ENCODE peak calls at places on chromosomes 6 and 20, in seven cellular contexts. One of them, this sample, is unnamed.
A peak's percentile ranks its signal among the peaks of the same experiment; 100 is the strongest.

GRCh38 chr6:87078983-87079616 is 15.8 kb downstream of the CGA start:
- DNase-seq in OCI-LY7: peak; percentile 69
- DNase-seq in K562: peak; percentile 75
- DNase-seq in IMR-90: peak; percentile 63
- DNase-seq in PC-3: peak; percentile 60
- DNase-seq in HepG2: peak; percentile 71
- DNase-seq in MM.1S: peak; percentile 68
- DNase-seq in this sample: peak; percentile 65

GRCh38 chr6:101779051-101779844 is 385.7 kb downstream of the GRIK2 start:
- DNase-seq in OCI-LY7: no peak
- DNase-seq in K562: no peak
- DNase-seq in IMR-90: peak; percentile 52
- DNase-seq in PC-3: peak; percentile 13
- DNase-seq in HepG2: no peak
- DNase-seq in MM.1S: no peak
- DNase-seq in this sample: peak; percentile 63

GRCh38 chr6:107115695-107116327 is 496 bp upstream of the BEND3 start:
- DNase-seq in OCI-LY7: no peak
- DNase-seq in K562: peak; percentile 66
- DNase-seq in IMR-90: no peak
- DNase-seq in PC-3: peak; percentile 41
- DNase-seq in HepG2: peak; percentile 68
- DNase-seq in MM.1S: peak; percentile 58
- DNase-seq in this sample: peak; percentile 67

GRCh38 chr6:36131517-36132220 is 1.4 kb downstream of the MAPK13 start:
- DNase-seq in OCI-LY7: peak; percentile 62
- DNase-seq in K562: peak; percentile 47
- DNase-seq in IMR-90: peak; percentile 80
- DNase-seq in PC-3: peak; percentile 51
- DNase-seq in HepG2: peak; percentile 84
- DNase-seq in MM.1S: peak; percentile 86
- DNase-seq in this sample: peak; percentile 69

GRCh38 chr20:58390659-58391035 is 1.6 kb downstream of the VAPB start:
- DNase-seq in OCI-LY7: no peak
- DNase-seq in K562: no peak
- DNase-seq in IMR-90: no peak
- DNase-seq in PC-3: no peak
- DNase-seq in HepG2: no peak
- DNase-seq in MM.1S: no peak
- DNase-seq in this sample: no peak

GRCh38 chr20:48791666-48792071 is 36.1 kb downstream of the PREX1 start:
- DNase-seq in OCI-LY7: no peak
- DNase-seq in K562: no peak
- DNase-seq in IMR-90: peak; percentile 32
- DNase-seq in PC-3: peak; percentile 52
- DNase-seq in HepG2: no peak
- DNase-seq in MM.1S: no peak
- DNase-seq in this sample: peak; percentile 80

GRCh38 chr6:165984743-165985142 is 182.9 kb downstream of the TBXT start:
- DNase-seq in OCI-LY7: no peak
- DNase-seq in K562: no peak
- DNase-seq in IMR-90: no peak
- DNase-seq in PC-3: no peak
- DNase-seq in HepG2: no peak
- DNase-seq in MM.1S: no peak
- DNase-seq in this sample: no peak

GRCh38 chr6:40376113-40376650 is 211.0 kb downstream of the LRFN2 start:
- DNase-seq in OCI-LY7: no peak
- DNase-seq in K562: no peak
- DNase-seq in IMR-90: no peak
- DNase-seq in PC-3: no peak
- DNase-seq in HepG2: no peak
- DNase-seq in MM.1S: no peak
- DNase-seq in this sample: no peak

GRCh38 chr6:41643899-41644269 is 5.6 kb downstream of the MDFI start:
- DNase-seq in OCI-LY7: no peak
- DNase-seq in K562: no peak
- DNase-seq in IMR-90: no peak
- DNase-seq in PC-3: no peak
- DNase-seq in HepG2: no peak
- DNase-seq in MM.1S: no peak
- DNase-seq in this sample: no peak

GRCh38 chr6:130676077-130676772 is 151.0 kb upstream of the SMLR1 start:
- DNase-seq in OCI-LY7: no peak
- DNase-seq in K562: no peak
- DNase-seq in IMR-90: no peak
- DNase-seq in PC-3: no peak
- DNase-seq in HepG2: no peak
- DNase-seq in MM.1S: no peak
- DNase-seq in this sample: no peak

GRCh38 chr6:170096191-170096802 is 194.6 kb downstream of the DLL1 start:
- DNase-seq in OCI-LY7: no peak
- DNase-seq in K562: no peak
- DNase-seq in IMR-90: no peak
- DNase-seq in PC-3: no peak
- DNase-seq in HepG2: no peak
- DNase-seq in MM.1S: no peak
- DNase-seq in this sample: peak; percentile 14

GRCh38 chr6:100116409-100117194 is 122.6 kb upstream of the MCHR2 start:
- DNase-seq in OCI-LY7: peak; percentile 44
- DNase-seq in K562: peak; percentile 29
- DNase-seq in IMR-90: peak; percentile 76
- DNase-seq in PC-3: peak; percentile 79
- DNase-seq in HepG2: peak; percentile 43
- DNase-seq in MM.1S: peak; percentile 56
- DNase-seq in this sample: peak; percentile 78

GRCh38 chr20:3541887-3542721 is 71.3 kb downstream of the ATRN start:
- DNase-seq in OCI-LY7: no peak
- DNase-seq in K562: no peak
- DNase-seq in IMR-90: no peak
- DNase-seq in PC-3: no peak
- DNase-seq in HepG2: peak; percentile 98
- DNase-seq in MM.1S: no peak
- DNase-seq in this sample: no peak

GRCh38 chr6:57432162-57432561 is 114.7 kb downstream of the PRIM2 start:
- DNase-seq in OCI-LY7: no peak
- DNase-seq in K562: no peak
- DNase-seq in IMR-90: peak; percentile 82
- DNase-seq in PC-3: no peak
- DNase-seq in HepG2: peak; percentile 3
- DNase-seq in MM.1S: no peak
- DNase-seq in this sample: peak; percentile 73

GRCh38 chr6:154247119-154247814 is 109.3 kb downstream of the IPCEF1 start:
- DNase-seq in OCI-LY7: no peak
- DNase-seq in K562: no peak
- DNase-seq in IMR-90: no peak
- DNase-seq in PC-3: no peak
- DNase-seq in HepG2: no peak
- DNase-seq in MM.1S: no peak
- DNase-seq in this sample: no peak

GRCh38 chr6:43771210-43771857 is 1.3 kb downstream of the VEGFA start:
- DNase-seq in OCI-LY7: peak; percentile 77
- DNase-seq in K562: peak; percentile 86
- DNase-seq in IMR-90: peak; percentile 45
- DNase-seq in PC-3: peak; percentile 56
- DNase-seq in HepG2: peak; percentile 79
- DNase-seq in MM.1S: peak; percentile 72
- DNase-seq in this sample: peak; percentile 82

GRCh38 chr20:20609522-20609921 is 102.9 kb downstream of the RALGAPA2 start:
- DNase-seq in OCI-LY7: no peak
- DNase-seq in K562: no peak
- DNase-seq in IMR-90: no peak
- DNase-seq in PC-3: no peak
- DNase-seq in HepG2: no peak
- DNase-seq in MM.1S: no peak
- DNase-seq in this sample: no peak

GRCh38 chr6:13709698-13710551 is 1.7 kb downstream of the RANBP9 start:
- DNase-seq in OCI-LY7: peak; percentile 54
- DNase-seq in K562: peak; percentile 63
- DNase-seq in IMR-90: peak; percentile 79
- DNase-seq in PC-3: peak; percentile 54
- DNase-seq in HepG2: peak; percentile 54
- DNase-seq in MM.1S: peak; percentile 41
- DNase-seq in this sample: peak; percentile 59

GRCh38 chr6:63785006-63785405 is 149.4 kb downstream of the PHF3 start:
- DNase-seq in OCI-LY7: no peak
- DNase-seq in K562: no peak
- DNase-seq in IMR-90: no peak
- DNase-seq in PC-3: peak; percentile 6
- DNase-seq in HepG2: no peak
- DNase-seq in MM.1S: no peak
- DNase-seq in this sample: no peak

GRCh38 chr6:51619042-51619799 is 468.2 kb downstream of the PKHD1 start:
- DNase-seq in OCI-LY7: no peak
- DNase-seq in K562: no peak
- DNase-seq in IMR-90: no peak
- DNase-seq in PC-3: no peak
- DNase-seq in HepG2: no peak
- DNase-seq in MM.1S: no peak
- DNase-seq in this sample: no peak

GRCh38 chr6:116536216-116536621 is 9.3 kb downstream of the TRAPPC3L start:
- DNase-seq in OCI-LY7: peak; percentile 77
- DNase-seq in K562: peak; percentile 45
- DNase-seq in IMR-90: peak; percentile 71
- DNase-seq in PC-3: peak; percentile 75
- DNase-seq in HepG2: peak; percentile 73
- DNase-seq in MM.1S: peak; percentile 72
- DNase-seq in this sample: peak; percentile 79

DNA sequence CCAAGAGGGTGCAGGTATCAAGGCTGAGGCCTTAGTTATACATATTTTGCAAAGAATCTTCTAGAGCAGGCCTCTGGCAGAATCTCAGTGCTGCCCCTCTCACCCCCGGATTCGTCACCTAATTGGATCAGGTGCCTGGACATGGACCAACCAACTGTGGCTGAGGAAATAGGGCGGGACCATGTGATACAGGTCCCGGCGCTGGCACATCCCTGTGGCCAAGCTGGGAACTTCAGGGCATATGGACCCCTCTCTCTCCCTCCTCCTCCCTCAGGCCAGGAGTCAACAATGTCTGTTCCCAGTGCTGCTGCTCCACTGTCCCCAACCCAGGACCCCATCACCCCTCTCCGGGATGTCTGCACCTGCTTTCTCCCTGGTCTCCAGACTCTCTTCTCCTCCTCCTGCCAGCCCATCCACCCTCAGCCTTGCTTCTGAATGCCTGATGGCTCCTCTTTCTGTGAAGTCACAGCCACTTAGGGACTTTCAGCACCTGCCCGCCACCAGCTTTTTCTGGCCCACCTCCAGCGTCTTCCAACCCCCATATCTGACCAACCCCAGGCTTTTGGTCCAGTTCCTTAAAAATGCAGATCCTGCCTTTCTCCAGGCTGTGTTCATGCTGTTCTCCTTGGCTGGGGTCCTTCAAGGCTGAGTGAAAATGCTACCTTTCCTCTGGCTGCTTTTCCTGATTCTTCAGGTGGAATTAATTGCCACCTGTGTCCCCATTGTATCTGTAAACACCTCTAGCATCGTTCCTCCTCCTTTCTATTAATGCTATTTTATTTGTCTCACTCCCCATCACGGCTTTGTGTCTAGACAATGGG is 19.0 kb upstream of the MLN start:
- DNase-seq in OCI-LY7: peak; percentile 33
- DNase-seq in K562: peak; percentile 92
- DNase-seq in IMR-90: no peak
- DNase-seq in PC-3: peak; percentile 52
- DNase-seq in HepG2: peak; percentile 56
- DNase-seq in MM.1S: no peak
- DNase-seq in this sample: peak; percentile 58
- H2AFZ ChIP-seq in OCI-LY7: no peak overlapping the region
- H2AFZ ChIP-seq in K562: no peak overlapping the region
- H2AFZ ChIP-seq in IMR-90: no peak overlapping the region
- H2AFZ ChIP-seq in PC-3: no peak overlapping the region
- H2AFZ ChIP-seq in HepG2: no peak overlapping the region
- H2AFZ ChIP-seq in MM.1S: no peak overlapping the region
- H2AFZ ChIP-seq in this sample: no peak overlapping the region

GRCh38 chr20:2316847-2317495 is 21.2 kb downstream of the TGM3 start:
- DNase-seq in OCI-LY7: no peak
- DNase-seq in K562: peak; percentile 16
- DNase-seq in IMR-90: no peak
- DNase-seq in PC-3: no peak
- DNase-seq in HepG2: no peak
- DNase-seq in MM.1S: no peak
- DNase-seq in this sample: no peak
- H2AFZ ChIP-seq in OCI-LY7: no peak overlapping the region
- H2AFZ ChIP-seq in K562: no peak overlapping the region
- H2AFZ ChIP-seq in IMR-90: no peak overlapping the region
- H2AFZ ChIP-seq in PC-3: no peak overlapping the region
- H2AFZ ChIP-seq in HepG2: no peak overlapping the region
- H2AFZ ChIP-seq in MM.1S: no peak overlapping the region
- H2AFZ ChIP-seq in this sample: no peak overlapping the region

GRCh38 chr6:149942461-149942829 is 631 bp downstream of the ULBP2 start:
- DNase-seq in OCI-LY7: no peak
- DNase-seq in K562: no peak
- DNase-seq in IMR-90: no peak
- DNase-seq in PC-3: no peak
- DNase-seq in HepG2: no peak
- DNase-seq in MM.1S: no peak
- DNase-seq in this sample: peak; percentile 41
- H2AFZ ChIP-seq in OCI-LY7: peak overlapping the region; percentile 91
- H2AFZ ChIP-seq in K562: peak overlapping the region; percentile 92
- H2AFZ ChIP-seq in IMR-90: peak overlapping the region; percentile 98
- H2AFZ ChIP-seq in PC-3: peak overlapping the region; percentile 83
- H2AFZ ChIP-seq in HepG2: no peak overlapping the region
- H2AFZ ChIP-seq in MM.1S: no peak overlapping the region
- H2AFZ ChIP-seq in this sample: peak overlapping the region; percentile 92

GRCh38 chr6:109514946-109515345 is 31.9 kb upstream of the ZBTB24 start:
- DNase-seq in OCI-LY7: no peak
- DNase-seq in K562: no peak
- DNase-seq in IMR-90: no peak
- DNase-seq in PC-3: no peak
- DNase-seq in HepG2: no peak
- DNase-seq in MM.1S: no peak
- DNase-seq in this sample: no peak

GRCh38 chr6:109521100-109521499 is 38.1 kb upstream of the ZBTB24 start:
- DNase-seq in OCI-LY7: no peak
- DNase-seq in K562: no peak
- DNase-seq in IMR-90: no peak
- DNase-seq in PC-3: no peak
- DNase-seq in HepG2: no peak
- DNase-seq in MM.1S: no peak
- DNase-seq in this sample: no peak

GRCh38 chr6:109513571-109514071 is 30.6 kb upstream of the ZBTB24 start:
- DNase-seq in OCI-LY7: no peak
- DNase-seq in K562: no peak
- DNase-seq in IMR-90: peak; percentile 77
- DNase-seq in PC-3: peak; percentile 43
- DNase-seq in HepG2: no peak
- DNase-seq in MM.1S: no peak
- DNase-seq in this sample: peak; percentile 68

GRCh38 chr6:109515781-109516409 is 32.9 kb upstream of the ZBTB24 start:
- DNase-seq in OCI-LY7: no peak
- DNase-seq in K562: no peak
- DNase-seq in IMR-90: no peak
- DNase-seq in PC-3: no peak
- DNase-seq in HepG2: no peak
- DNase-seq in MM.1S: peak; percentile 33
- DNase-seq in this sample: peak; percentile 41

DNA sequence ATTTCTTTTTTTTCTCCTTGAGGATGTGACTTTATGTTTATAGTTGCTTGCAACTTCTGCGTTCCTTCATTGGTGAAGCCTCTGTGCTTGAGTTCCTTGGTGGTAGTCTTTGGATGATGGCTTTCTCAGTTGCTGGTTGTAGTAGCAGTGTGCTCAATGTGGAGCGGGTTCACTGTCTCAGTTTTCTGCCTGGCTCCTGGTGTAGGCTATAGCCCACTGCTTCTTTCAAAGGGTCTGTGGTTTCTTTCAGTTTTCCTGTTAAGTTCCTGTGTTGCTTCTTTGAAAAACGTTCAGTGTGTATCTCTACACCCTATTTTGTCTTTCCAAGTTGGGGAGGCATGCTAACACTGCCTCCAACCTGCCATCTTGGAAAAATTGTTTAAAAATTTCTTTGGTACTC is 33.9 kb upstream of the ZBTB24 start:
- DNase-seq in OCI-LY7: no peak
- DNase-seq in K562: no peak
- DNase-seq in IMR-90: no peak
- DNase-seq in PC-3: no peak
- DNase-seq in HepG2: no peak
- DNase-seq in MM.1S: no peak
- DNase-seq in this sample: no peak
- H2AFZ ChIP-seq in OCI-LY7: no peak overlapping the region
- H2AFZ ChIP-seq in K562: no peak overlapping the region
- H2AFZ ChIP-seq in IMR-90: no peak overlapping the region
- H2AFZ ChIP-seq in PC-3: no peak overlapping the region
- H2AFZ ChIP-seq in HepG2: no peak overlapping the region
- H2AFZ ChIP-seq in MM.1S: no peak overlapping the region
- H2AFZ ChIP-seq in this sample: no peak overlapping the region